ENCODE peak calls at places on chromosomes 11 and 22, in seven cellular contexts. One of them, this sample, is unnamed.
A peak's percentile ranks its signal among the peaks of the same experiment; 100 is the strongest.

GRCh38 chr11:111063711-111064110 is 181.8 kb upstream of the POU2AF2 start:
- DNase-seq in Kasumi-1: no peak
- DNase-seq in T-helper 9 cell: no peak
- DNase-seq in head of caudate nucleus: peak; percentile 9
- DNase-seq in T47D: no peak
- DNase-seq in ELR: peak; percentile 40
- DNase-seq in cardiac muscle cell: no peak
- DNase-seq in this sample: peak; percentile 37

GRCh38 chr11:75285776-75286360 is 45.3 kb downstream of the TPBGL start:
- DNase-seq in T-helper 9 cell: no peak
- DNase-seq in ELR: no peak
- DNase-seq in head of caudate nucleus: no peak
- DNase-seq in T47D: no peak
- DNase-seq in cardiac muscle cell: no peak
- DNase-seq in Kasumi-1: no peak
- DNase-seq in this sample: no peak

GRCh38 chr11:57348636-57349323 is 10.6 kb downstream of the P2RX3 start:
- DNase-seq in T47D: no peak
- DNase-seq in cardiac muscle cell: no peak
- DNase-seq in Kasumi-1: no peak
- DNase-seq in head of caudate nucleus: no peak
- DNase-seq in T-helper 9 cell: no peak
- DNase-seq in ELR: peak; percentile 48
- DNase-seq in this sample: no peak

GRCh38 chr11:65606876-65607613 is 7.0 kb downstream of the MAP3K11 start:
- DNase-seq in head of caudate nucleus: peak; percentile 98
- DNase-seq in ELR: peak; percentile 74
- DNase-seq in cardiac muscle cell: peak; percentile 99
- DNase-seq in Kasumi-1: no peak
- DNase-seq in T-helper 9 cell: no peak
- DNase-seq in T47D: peak; percentile 91
- DNase-seq in this sample: no peak

GRCh38 chr11:121656333-121657090 is 203.7 kb upstream of the SORL1-AS1 start:
- DNase-seq in cardiac muscle cell: no peak
- DNase-seq in head of caudate nucleus: peak; percentile 18
- DNase-seq in Kasumi-1: no peak
- DNase-seq in ELR: no peak
- DNase-seq in T-helper 9 cell: no peak
- DNase-seq in T47D: no peak
- DNase-seq in this sample: no peak

GRCh38 chr11:34616086-34616485 is 4.8 kb upstream of the EHF start:
- DNase-seq in head of caudate nucleus: no peak
- DNase-seq in T47D: no peak
- DNase-seq in Kasumi-1: no peak
- DNase-seq in T-helper 9 cell: no peak
- DNase-seq in cardiac muscle cell: no peak
- DNase-seq in ELR: no peak
- DNase-seq in this sample: no peak

GRCh38 chr11:72243567-72244316 is at the start of gene PHOX2A:
- DNase-seq in T47D: no peak
- DNase-seq in head of caudate nucleus: no peak
- DNase-seq in T-helper 9 cell: no peak
- DNase-seq in Kasumi-1: no peak
- DNase-seq in cardiac muscle cell: peak; percentile 21
- DNase-seq in ELR: no peak
- DNase-seq in this sample: no peak

GRCh38 chr11:69343401-69344321 is 49.7 kb downstream of the MYEOV start:
- DNase-seq in cardiac muscle cell: no peak
- DNase-seq in T47D: no peak
- DNase-seq in Kasumi-1: no peak
- DNase-seq in ELR: no peak
- DNase-seq in head of caudate nucleus: no peak
- DNase-seq in T-helper 9 cell: no peak
- DNase-seq in this sample: no peak

GRCh38 chr22:30078320-30079311 is 1.6 kb upstream of the HORMAD2 start:
- DNase-seq in head of caudate nucleus: no peak
- DNase-seq in T47D: no peak
- DNase-seq in Kasumi-1: peak; percentile 25
- DNase-seq in cardiac muscle cell: no peak
- DNase-seq in T-helper 9 cell: no peak
- DNase-seq in ELR: no peak
- DNase-seq in this sample: no peak

GRCh38 chr22:42116848-42117424 is 13.7 kb downstream of the CYP2D6 start:
- DNase-seq in T47D: no peak
- DNase-seq in Kasumi-1: no peak
- DNase-seq in cardiac muscle cell: no peak
- DNase-seq in head of caudate nucleus: no peak
- DNase-seq in T-helper 9 cell: no peak
- DNase-seq in ELR: no peak
- DNase-seq in this sample: no peak

GRCh38 chr11:63866211-63866610 is 27.3 kb downstream of the MARK2 start:
- DNase-seq in head of caudate nucleus: no peak
- DNase-seq in cardiac muscle cell: no peak
- DNase-seq in T-helper 9 cell: peak; percentile 48
- DNase-seq in T47D: no peak
- DNase-seq in ELR: no peak
- DNase-seq in Kasumi-1: peak; percentile 52
- DNase-seq in this sample: no peak

GRCh38 chr11:2587132-2587930 is 112.5 kb downstream of the KCNQ1OT1 start:
- DNase-seq in head of caudate nucleus: no peak
- DNase-seq in ELR: no peak
- DNase-seq in T47D: no peak
- DNase-seq in Kasumi-1: no peak
- DNase-seq in cardiac muscle cell: no peak
- DNase-seq in T-helper 9 cell: no peak
- DNase-seq in this sample: no peak

GRCh38 chr11:67499808-67500793 is 5.1 kb downstream of the PITPNM1 start:
- DNase-seq in cardiac muscle cell: no peak
- DNase-seq in Kasumi-1: no peak
- DNase-seq in head of caudate nucleus: no peak
- DNase-seq in T47D: no peak
- DNase-seq in ELR: no peak
- DNase-seq in T-helper 9 cell: no peak
- DNase-seq in this sample: no peak

GRCh38 chr11:46066335-46066734 is 54.9 kb downstream of the PHF21A start:
- DNase-seq in Kasumi-1: no peak
- DNase-seq in T47D: no peak
- DNase-seq in cardiac muscle cell: no peak
- DNase-seq in head of caudate nucleus: no peak
- DNase-seq in T-helper 9 cell: no peak
- DNase-seq in ELR: no peak
- DNase-seq in this sample: no peak

GRCh38 chr22:43829904-43830851 is 18.1 kb upstream of the EFCAB6 start:
- DNase-seq in T-helper 9 cell: no peak
- DNase-seq in T47D: no peak
- DNase-seq in head of caudate nucleus: no peak
- DNase-seq in Kasumi-1: no peak
- DNase-seq in cardiac muscle cell: no peak
- DNase-seq in ELR: no peak
- DNase-seq in this sample: no peak

GRCh38 chr11:551596-551995 is 8.9 kb downstream of the LMNTD2 start:
- DNase-seq in T-helper 9 cell: no peak
- DNase-seq in head of caudate nucleus: no peak
- DNase-seq in T47D: no peak
- DNase-seq in Kasumi-1: no peak
- DNase-seq in ELR: no peak
- DNase-seq in cardiac muscle cell: no peak
- DNase-seq in this sample: no peak

GRCh38 chr11:66462911-66463310 is 3.8 kb upstream of the PELI3 start:
- DNase-seq in T47D: no peak
- DNase-seq in cardiac muscle cell: no peak
- DNase-seq in head of caudate nucleus: no peak
- DNase-seq in ELR: peak; percentile 25
- DNase-seq in T-helper 9 cell: no peak
- DNase-seq in Kasumi-1: no peak
- DNase-seq in this sample: no peak

GRCh38 chr22:48884786-48885185 is 942.9 kb downstream of the BRD1 start:
- DNase-seq in T47D: no peak
- DNase-seq in T-helper 9 cell: no peak
- DNase-seq in cardiac muscle cell: no peak
- DNase-seq in head of caudate nucleus: no peak
- DNase-seq in ELR: no peak
- DNase-seq in Kasumi-1: no peak
- DNase-seq in this sample: no peak

GRCh38 chr22:35641494-35642120 is 6.6 kb upstream of the APOL6 start:
- DNase-seq in cardiac muscle cell: no peak
- DNase-seq in Kasumi-1: no peak
- DNase-seq in ELR: no peak
- DNase-seq in T47D: no peak
- DNase-seq in T-helper 9 cell: no peak
- DNase-seq in head of caudate nucleus: no peak
- DNase-seq in this sample: no peak

GRCh38 chr22:24968066-24968561 is 15.6 kb downstream of the KIAA1671 start:
- DNase-seq in T47D: no peak
- DNase-seq in Kasumi-1: no peak
- DNase-seq in T-helper 9 cell: no peak
- DNase-seq in ELR: no peak
- DNase-seq in cardiac muscle cell: peak; percentile 30
- DNase-seq in head of caudate nucleus: no peak
- DNase-seq in this sample: no peak

GRCh38 chr22:45359627-45360026 is 49.9 kb downstream of the FAM118A start:
- DNase-seq in head of caudate nucleus: no peak
- DNase-seq in ELR: no peak
- DNase-seq in T-helper 9 cell: no peak
- DNase-seq in T47D: no peak
- DNase-seq in Kasumi-1: no peak
- DNase-seq in cardiac muscle cell: no peak
- DNase-seq in this sample: no peak

GRCh38 chr11:117199061-117199915 is at the start of gene TAGLN:
- DNase-seq in head of caudate nucleus: peak; percentile 62
- DNase-seq in T-helper 9 cell: no peak
- DNase-seq in cardiac muscle cell: peak; percentile 91
- DNase-seq in Kasumi-1: no peak
- DNase-seq in T47D: no peak
- DNase-seq in ELR: peak; percentile 76
- DNase-seq in this sample: no peak

This sample was measured in NCI-H774.